ENCODE peak calls at places on chromosomes 11 and 22, in six cellular contexts. H, R, Q, I, L and U are unnamed samples.
A peak's percentile ranks its signal among the peaks of the same experiment; 100 is the strongest.

GRCh38 chr11:96470521-96470920 is 80.7 kb downstream of the JRKL start:
- DNase-seq in I (no peak), L (no peak), R (no peak), Q (no peak), H (no peak), U (no peak)

GRCh38 chr11:64619811-64620285 is 28.8 kb downstream of the SLC22A12 start:
- DNase-seq in L (no peak), R (peak; percentile 42), I (peak; percentile 42), Q (no peak), H (peak; percentile 38), U (peak; percentile 54)

GRCh38 chr11:2420502-2421225 is 20.1 kb downstream of the TSSC4 start:
- DNase-seq in R (peak; percentile 62), L (peak; percentile 76), Q (peak; percentile 72), I (peak; percentile 77), H (peak; percentile 63), U (peak; percentile 64)

GRCh38 chr11:27532652-27533325 is 26.2 kb upstream of the LIN7C start:
- DNase-seq in H (peak; percentile 5), Q (no peak), L (no peak), I (no peak), R (no peak), U (peak; percentile 45)

GRCh38 chr11:116110802-116111201 is 606.6 kb upstream of the CADM1 start:
- DNase-seq in R (no peak), L (no peak), H (no peak), I (no peak), Q (no peak), U (no peak)

GRCh38 chr11:32752001-32752400 is 42.5 kb downstream of the CCDC73 start:
- DNase-seq in R (no peak), H (no peak), I (no peak), Q (no peak), L (no peak), U (no peak)

GRCh38 chr11:2522636-2523255 is 77.9 kb downstream of the KCNQ1 start:
- DNase-seq in R (no peak), L (peak; percentile 36), I (no peak), H (no peak), Q (no peak), U (no peak)

GRCh38 chr11:45657496-45658260 is 7.7 kb downstream of the CHST1 start:
- DNase-seq in L (no peak), I (no peak), R (no peak), H (no peak), Q (no peak), U (no peak)

GRCh38 chr11:10309163-10310093 is 4.6 kb downstream of the ADM start:
- DNase-seq in R (peak; percentile 89), L (peak; percentile 76), I (peak; percentile 70), Q (peak; percentile 64), H (peak; percentile 83), U (peak; percentile 94)

GRCh38 chr22:33873186-33873585 is 47.1 kb downstream of the LARGE1 start:
- DNase-seq in I (peak; percentile 79), Q (no peak), L (peak; percentile 69), R (no peak), H (no peak), U (no peak)

GRCh38 chr11:82969811-82970210 is 68.3 kb downstream of the DDIAS start:
- DNase-seq in H (no peak), I (no peak), L (no peak), Q (no peak), R (no peak), U (no peak)

GRCh38 chr11:33777906-33778305 is 3.6 kb upstream of the FBXO3 start:
- DNase-seq in I (no peak), H (no peak), L (no peak), R (no peak), Q (no peak), U (no peak)

GRCh38 chr11:116177521-116178220 is 595.1 kb downstream of the BUD13 start:
- DNase-seq in Q (no peak), L (no peak), R (no peak), H (no peak), I (no peak), U (no peak)

GRCh38 chr11:128632151-128632791 is 44.9 kb upstream of the ETS1 start:
- DNase-seq in H (peak; percentile 73), Q (peak; percentile 21), R (peak; percentile 64), L (peak; percentile 56), I (peak; percentile 39), U (peak; percentile 49)

GRCh38 chr22:42641801-42642413 is 1.5 kb upstream of the ATP5MGL start:
- DNase-seq in I (no peak), Q (no peak), H (peak; percentile 59), R (peak; percentile 79), L (no peak), U (no peak)

GRCh38 chr22:49272546-49273125 is 555.0 kb downstream of the BRD1 start:
- DNase-seq in H (no peak), I (no peak), R (no peak), L (no peak), Q (no peak), U (no peak)

DNA sequence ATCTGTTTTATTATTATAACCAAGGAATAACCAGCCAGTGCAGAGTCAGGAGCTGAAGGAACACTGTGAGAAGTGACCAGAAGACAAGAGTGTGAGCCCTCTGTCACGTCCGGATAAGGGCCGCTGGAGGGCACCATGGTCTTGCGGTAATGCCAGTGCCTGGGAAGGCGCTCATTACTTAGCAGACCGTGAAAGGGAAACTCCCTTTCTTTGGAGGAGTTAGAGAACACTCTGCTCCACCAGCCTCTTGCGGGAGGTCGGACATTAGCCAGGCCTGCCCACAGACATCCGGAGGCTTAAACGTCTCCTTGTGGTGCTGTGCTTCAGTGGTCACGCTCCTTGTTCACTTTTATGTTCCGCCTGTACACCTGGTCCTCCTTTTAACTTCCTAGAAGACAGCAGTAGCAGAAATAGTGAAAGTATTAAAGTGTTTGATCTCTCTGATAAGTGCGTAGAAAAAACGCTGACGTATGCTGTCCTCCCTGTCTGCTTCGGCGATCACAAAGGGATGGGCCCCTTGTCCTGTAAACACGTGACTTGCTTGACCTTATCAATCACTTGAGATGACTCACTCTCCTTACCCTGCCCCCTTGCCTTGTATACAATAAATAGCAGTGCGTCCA is 120.6 kb upstream of the LMO1 start:
- DNase-seq in Q (no peak), R (peak; percentile 83), H (peak; percentile 42), I (no peak), L (no peak), U (peak; percentile 8)
- TF ChIP-seq CTCF in Q (no peak), R (peak; percentile 42), H (no peak), I (no peak), L (peak; percentile 17), U (no peak)

DNA sequence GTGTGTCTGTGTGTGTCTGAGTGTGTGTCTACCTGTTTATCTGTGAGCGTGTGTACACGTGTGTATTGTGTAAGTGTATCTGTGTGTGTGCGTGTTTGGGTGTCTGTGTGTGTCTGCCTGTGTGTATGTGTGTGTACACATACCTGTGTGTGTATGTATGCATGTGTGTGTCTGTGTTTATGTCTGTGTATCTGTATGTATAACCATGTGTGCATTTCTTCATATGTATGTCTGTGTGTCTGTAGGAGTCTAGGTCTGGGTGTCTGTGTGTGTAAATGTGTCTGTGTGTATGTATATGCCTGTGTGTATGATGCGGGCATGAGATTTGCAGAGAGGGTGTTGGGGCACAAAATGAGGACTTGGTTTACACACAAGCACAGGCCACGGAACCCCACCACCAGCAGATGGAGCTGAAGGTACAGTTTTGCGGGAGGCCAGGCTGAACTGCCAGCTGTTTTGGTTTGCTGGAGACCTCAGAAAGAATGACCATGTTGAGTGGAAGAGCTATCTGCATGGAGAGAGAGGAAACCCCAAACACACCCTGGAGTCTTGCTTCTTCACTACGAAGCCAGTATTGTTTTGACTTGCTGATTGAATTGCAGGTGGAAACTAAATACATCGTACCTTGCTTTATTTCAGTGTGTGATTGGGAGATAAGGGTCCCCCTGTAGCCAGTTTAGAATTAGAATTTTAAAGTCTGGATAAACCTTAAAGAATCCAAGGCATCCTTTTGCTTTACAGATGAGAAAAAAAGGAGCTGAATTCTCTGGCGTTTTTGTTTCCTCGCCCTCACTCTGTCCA is 497.2 kb downstream of the NTM start:
- DNase-seq in I (peak; percentile 81), L (peak; percentile 87), H (peak; percentile 88), Q (peak; percentile 63), R (peak; percentile 75), U (peak; percentile 2)
- TF ChIP-seq CTCF in I (peak; percentile 74), L (peak; percentile 83), H (peak; percentile 98), Q (peak; percentile 58), R (peak; percentile 74), U (no peak)

GRCh38 chr11:103633037-103633788 is 403.2 kb upstream of the DDI1 start:
- DNase-seq in I (no peak), Q (no peak), L (no peak), R (peak; percentile 32), H (peak; percentile 17), U (no peak)
- TF ChIP-seq CTCF in I (no peak), Q (no peak), L (no peak), R (no peak), H (no peak), U (no peak)

DNA sequence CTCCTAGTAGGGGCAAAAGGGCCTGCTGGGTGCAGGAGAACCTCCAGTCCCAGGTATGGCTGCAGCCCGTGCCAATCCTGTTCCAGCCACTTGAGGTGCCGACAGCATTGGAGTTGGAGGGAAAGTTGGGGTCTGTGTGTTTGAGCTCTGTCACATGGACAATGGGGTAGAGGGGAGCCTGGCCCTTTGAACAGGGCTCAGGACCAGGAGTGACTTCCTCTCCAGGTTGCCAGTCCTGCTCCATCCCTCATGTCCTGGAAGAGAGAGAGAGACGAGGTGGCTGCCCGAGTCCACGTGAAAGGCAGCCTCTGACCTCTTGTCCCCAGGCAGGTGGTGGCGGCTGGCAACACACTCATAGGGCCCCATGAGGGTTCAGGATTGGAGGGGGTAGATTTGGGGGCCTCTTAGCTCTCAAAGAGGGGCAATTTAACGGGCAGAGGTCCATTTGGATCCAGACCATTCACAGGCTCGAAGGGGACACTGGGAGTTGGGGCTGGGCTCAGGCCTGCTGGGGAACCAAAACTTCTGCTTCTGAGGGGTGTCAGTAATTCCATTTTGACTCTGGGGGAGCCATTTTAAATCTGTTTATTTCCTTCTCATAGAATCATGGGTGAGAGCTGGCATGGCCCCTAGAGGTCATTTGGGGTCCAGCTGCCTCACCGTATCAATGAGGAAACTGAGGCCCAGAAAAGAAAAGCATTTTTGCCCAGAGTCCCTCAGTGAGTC is 4.1 kb downstream of the ADORA2A start:
- DNase-seq in I (peak; percentile 24), H (no peak), R (no peak), Q (no peak), L (no peak), U (no peak)
- TF ChIP-seq CTCF in I (no peak), H (no peak), R (no peak), Q (no peak), L (no peak), U (no peak)

GRCh38 chr11:119727523-119728081 is 1.4 kb downstream of the NECTIN1 start:
- DNase-seq in L (no peak), R (no peak), H (no peak), I (no peak), Q (no peak), U (peak; percentile 32)
- TF ChIP-seq CTCF in L (peak; percentile 54), R (peak; percentile 14), H (no peak), I (peak; percentile 52), Q (peak; percentile 62), U (peak; percentile 30)